ENCODE peak calls at places on chromosomes 7 and 10, in five cellular contexts. C, W, Y, G and R are unnamed samples.

GRCh38 chr7:32616625-32617024 is 121.3 kb downstream of the AVL9 start:
- DNase-seq in C (no peak), W (no peak), Y (no peak), G (peak; percentile 80), R (no peak)

GRCh38 chr7:116571552-116571951 is 46.7 kb downstream of the CAV1 start:
- DNase-seq in C (no peak), W (no peak), Y (no peak), G (no peak), R (no peak)

GRCh38 chr7:137954614-137955013 is 47.3 kb downstream of the CREB3L2 start:
- DNase-seq in C (no peak), W (no peak), Y (no peak), G (no peak), R (no peak)

GRCh38 chr7:76060842-76061241 is 12.9 kb downstream of the MDH2 start:
- DNase-seq in C (no peak), W (no peak), Y (no peak), G (no peak), R (no peak)

GRCh38 chr7:4189151-4189570 is 492.9 kb upstream of the FOXK1 start:
- DNase-seq in C (no peak), W (peak; percentile 86), Y (no peak), G (no peak), R (no peak)

GRCh38 chr7:138370956-138371355 is 89.1 kb upstream of the TRIM24 start:
- DNase-seq in C (no peak), W (no peak), Y (no peak), G (no peak), R (no peak)

GRCh38 chr7:4204530-4205165 is 477.4 kb upstream of the FOXK1 start:
- DNase-seq in C (peak; percentile 8), W (no peak), Y (no peak), G (no peak), R (no peak)

GRCh38 chr10:10131984-10132383 is 885.7 kb upstream of the CELF2 start:
- DNase-seq in C (no peak), W (peak; percentile 35), Y (no peak), G (no peak), R (no peak)

GRCh38 chr7:102008535-102009262 is 191.3 kb downstream of the CUX1 start:
- DNase-seq in C (no peak), W (no peak), Y (no peak), G (no peak), R (no peak)

GRCh38 chr7:74283858-74284447 is 5.3 kb upstream of the CLIP2 start:
- DNase-seq in C (no peak), W (peak; percentile 70), Y (no peak), G (peak; percentile 18), R (no peak)

GRCh38 chr7:133345690-133346421 is 93.0 kb downstream of the EXOC4 start:
- DNase-seq in C (no peak), W (no peak), Y (no peak), G (no peak), R (no peak)

GRCh38 chr10:1169981-1170866 is 114.0 kb downstream of the WDR37 start:
- DNase-seq in C (no peak), W (no peak), Y (no peak), G (no peak), R (no peak)

GRCh38 chr10:10589540-10589939 is 428.1 kb upstream of the CELF2 start:
- DNase-seq in C (no peak), W (no peak), Y (no peak), G (peak; percentile 17), R (no peak)

GRCh38 chr7:91182819-91183405 is 81.3 kb upstream of the FZD1 start:
- DNase-seq in C (no peak), W (no peak), Y (no peak), G (no peak), R (no peak)

GRCh38 chr10:59839576-59839975 is 66.8 kb downstream of the CCDC6 start:
- DNase-seq in C (no peak), W (no peak), Y (no peak), G (no peak), R (no peak)

GRCh38 chr10:95798307-95798850 is 42.4 kb downstream of the ENTPD1 start:
- DNase-seq in C (no peak), W (no peak), Y (no peak), G (no peak), R (no peak)

GRCh38 chr10:69361303-69361614 is 55.5 kb downstream of the TACR2 start:
- DNase-seq in C (no peak), W (no peak), Y (no peak), G (no peak), R (no peak)

GRCh38 chr10:360653-361052 is 225.4 kb downstream of the ZMYND11 start:
- DNase-seq in C (no peak), W (no peak), Y (no peak), G (no peak), R (no peak)

GRCh38 chr7:96414931-96415292 is 93.0 kb upstream of the SLC25A13 start:
- DNase-seq in C (peak; percentile 69), W (peak; percentile 76), Y (no peak), G (no peak), R (peak; percentile 26)

GRCh38 chr7:22083711-22084289 is 138.1 kb upstream of the CDCA7L start:
- DNase-seq in C (no peak), W (no peak), Y (no peak), G (no peak), R (no peak)

GRCh38 chr7:95331004-95331337 is 6.6 kb upstream of the PON1 start:
- DNase-seq in C (no peak), W (no peak), Y (no peak), G (no peak), R (no peak)

GRCh38 chr10:90930971-90931841 is 10.3 kb upstream of the ANKRD1 start:
- DNase-seq in C (no peak), W (no peak), Y (no peak), G (peak; percentile 93), R (no peak)

GRCh38 chr10:27783660-27784059 is 38.0 kb upstream of the MKX start:
- DNase-seq in C (peak; percentile 18), W (no peak), Y (no peak), G (peak; percentile 61), R (peak; percentile 1)

GRCh38 chr7:155951554-155952158 is 139.4 kb upstream of the SHH start:
- DNase-seq in C (no peak), W (no peak), Y (no peak), G (peak; percentile 97), R (no peak)

GRCh38 chr7:102927303-102927933 is 14.6 kb downstream of the LRRC17 start:
- DNase-seq in C (no peak), W (no peak), Y (no peak), G (peak; percentile 96), R (no peak)

GRCh38 chr10:115402690-115403089 is 309.5 kb downstream of the ATRNL1 start:
- DNase-seq in C (no peak), W (no peak), Y (no peak), G (no peak), R (no peak)

GRCh38 chr10:6348091-6348862 is 145.5 kb downstream of the PFKFB3 start:
- DNase-seq in C (peak; percentile 92), W (peak; percentile 90), Y (peak; percentile 71), G (peak; percentile 67), R (peak; percentile 75)

GRCh38 chr10:80177781-80178636 is 27.3 kb downstream of the ANXA11 start:
- DNase-seq in C (no peak), W (no peak), Y (no peak), G (no peak), R (no peak)

GRCh38 chr10:132199854-132200311 is 13.1 kb downstream of the DPYSL4 start:
- DNase-seq in C (no peak), W (no peak), Y (no peak), G (no peak), R (no peak)